ENCODE peak calls at places on chromosomes 13 and 19, in eight cellular contexts. D is NCI-H460, C is HFF-Myc, M is glutamatergic neuron, U is hypothalamus, I is GM18507, J is NCI-H774, B is T follicular helper cell. O is an unnamed sample.

GRCh38 chr13:49938274-49938673 is 2.1 kb upstream of the SPRYD7 start:
- DNase-seq in D (no peak), C (no peak), M (no peak), U (no peak), I (no peak), J (peak), B (no peak), O (peak)

GRCh38 chr19:39499082-39499642 is 415 bp downstream of the DLL3 start:
- DNase-seq in D (no peak), C (no peak), M (peak), U (no peak), I (no peak), J (no peak), B (no peak), O (peak)

GRCh38 chr19:2332341-2333026 is 4.0 kb downstream of the SPPL2B start:
- DNase-seq in D (no peak), C (no peak), M (peak), U (no peak), I (peak), J (no peak), B (peak), O (peak)

GRCh38 chr13:67303661-67304333 is 73.7 kb upstream of the PCDH9 start:
- DNase-seq in D (no peak), C (no peak), M (no peak), U (no peak), I (no peak), J (no peak), B (no peak), O (no peak)

GRCh38 chr13:29369060-29369743 is 226.3 kb downstream of the SLC7A1 start:
- DNase-seq in D (peak), C (peak), M (no peak), U (no peak), I (no peak), J (peak), B (no peak), O (peak)

GRCh38 chr19:28472111-28472510 is 740.8 kb downstream of the UQCRFS1 start:
- DNase-seq in D (no peak), C (no peak), M (no peak), U (no peak), I (no peak), J (no peak), B (no peak), O (no peak)

GRCh38 chr19:16739546-16739945 is 19.9 kb downstream of the NWD1 start:
- DNase-seq in D (no peak), C (no peak), M (no peak), U (no peak), I (no peak), J (no peak), B (no peak), O (no peak)

GRCh38 chr19:8915997-8916396 is 83.8 kb downstream of the MBD3L1 start:
- DNase-seq in D (no peak), C (no peak), M (no peak), U (no peak), I (no peak), J (no peak), B (no peak), O (no peak)

GRCh38 chr13:37769078-37769477 is 100.5 kb downstream of the TRPC4 start:
- DNase-seq in D (no peak), C (no peak), M (no peak), U (no peak), I (no peak), J (no peak), B (no peak), O (peak)

GRCh38 chr13:97125051-97125809 is 96.9 kb upstream of the MBNL2 start:
- DNase-seq in D (peak), C (peak), M (peak), U (peak), I (peak), J (no peak), B (no peak), O (no peak)

GRCh38 chr19:28234637-28235036 is 978.3 kb downstream of the UQCRFS1 start:
- DNase-seq in D (no peak), C (no peak), M (no peak), U (no peak), I (no peak), J (no peak), B (no peak), O (no peak)

GRCh38 chr19:33159149-33159548 is 27.2 kb downstream of the WDR88 start:
- DNase-seq in D (no peak), C (no peak), M (no peak), U (no peak), I (no peak), J (no peak), B (no peak), O (no peak)

GRCh38 chr19:14035706-14036105 is 4.1 kb downstream of the IL27RA start:
- DNase-seq in D (no peak), C (no peak), M (no peak), U (no peak), I (no peak), J (no peak), B (no peak), O (no peak)

GRCh38 chr19:1261512-1261862 is 7.6 kb upstream of the CIRBP start:
- DNase-seq in D (no peak), C (no peak), M (no peak), U (no peak), I (no peak), J (no peak), B (no peak), O (no peak)

O was measured in NCI-H2081.